ENCODE peak calls at places on chromosome 7, in five cellular contexts. Y is substantia nigra; P is Right ventricle myocardium inferior; V is naive thymus-derived CD8-positive, alpha-beta T cell; S is iPS-NIHi11. H is an unnamed sample.

GRCh38 chr7:150629347-150629746 is 2.8 kb downstream of the GIMAP6 start:
- DNase-seq in Y (no peak), P (no peak), V (no peak), S (no peak), H (peak)

GRCh38 chr7:18866359-18867036 is 250.9 kb downstream of the TWIST1 start:
- DNase-seq in Y (no peak), P (peak), V (no peak), S (peak), H (peak)

GRCh38 chr7:12297709-12298108 is 86.6 kb downstream of the TMEM106B start:
- DNase-seq in P (no peak), S (no peak), V (no peak), Y (no peak), H (no peak)

GRCh38 chr7:36057375-36057774 is 95.7 kb upstream of the EEPD1 start:
- DNase-seq in S (no peak), V (no peak), Y (no peak), P (no peak), H (no peak)

GRCh38 chr7:151409555-151410404 is at the start of gene WDR86:
- DNase-seq in Y (no peak), V (no peak), P (no peak), S (peak), H (peak)

GRCh38 chr7:140593583-140593982 is 47.0 kb downstream of the DENND2A start:
- DNase-seq in V (no peak), Y (no peak), P (no peak), S (no peak), H (no peak)

GRCh38 chr7:66666313-66666952 is 37.8 kb downstream of the KCTD7 start:
- DNase-seq in Y (no peak), S (no peak), V (no peak), P (no peak), H (no peak)

GRCh38 chr7:24656608-24657007 is 83.4 kb downstream of the PALS2 start:
- DNase-seq in P (no peak), S (no peak), Y (no peak), V (no peak), H (no peak)

GRCh38 chr7:36809510-36809909 is 85.2 kb upstream of the AOAH start:
- DNase-seq in P (no peak), V (no peak), S (no peak), Y (no peak), H (no peak)

GRCh38 chr7:154842608-154843007 is 160.3 kb downstream of the PAXIP1 start:
- DNase-seq in P (no peak), Y (no peak), V (no peak), S (no peak), H (no peak)